ENCODE peak calls at places on chromosome 12, in ten cellular contexts. N, K, F, U, Y, W, A, S, C and G are unnamed samples.

GRCh38 chr12:132946507-132946820 is 9.6 kb downstream of the ZNF605 start:
- DNase-seq in N (no peak), K (no peak), F (no peak), U (no peak), Y (no peak), W (no peak), A (no peak), S (no peak), C (no peak), G (no peak)

GRCh38 chr12:94872671-94873367 is 130.7 kb downstream of the NDUFA12 start:
- DNase-seq in N (no peak), K (no peak), F (peak; percentile 24), U (no peak), Y (no peak), W (no peak), A (no peak), S (no peak), C (no peak), G (no peak)

GRCh38 chr12:83198291-83198690 is 511.6 kb downstream of the TMTC2 start:
- DNase-seq in N (no peak), K (no peak), F (no peak), U (no peak), Y (no peak), W (no peak), A (no peak), S (no peak), C (no peak), G (no peak)

GRCh38 chr12:32030151-32030550 is 70.9 kb downstream of the RESF1 start:
- DNase-seq in N (no peak), K (no peak), F (no peak), U (no peak), Y (no peak), W (no peak), A (no peak), S (no peak), C (no peak), G (no peak)

GRCh38 chr12:48092606-48093005 is 13.3 kb downstream of the SENP1 start:
- DNase-seq in N (no peak), K (peak; percentile 38), F (no peak), U (no peak), Y (no peak), W (peak; percentile 41), A (no peak), S (no peak), C (no peak), G (peak; percentile 21)

GRCh38 chr12:26648999-26649398 is 184.0 kb downstream of the ITPR2 start:
- DNase-seq in N (peak; percentile 9), K (no peak), F (no peak), U (no peak), Y (no peak), W (no peak), A (no peak), S (no peak), C (no peak), G (no peak)

GRCh38 chr12:109626378-109627115 is 53.0 kb downstream of the MVK start:
- DNase-seq in N (no peak), K (no peak), F (no peak), U (no peak), Y (no peak), W (no peak), A (no peak), S (no peak), C (no peak), G (no peak)

GRCh38 chr12:123388948-123389559 is 5.1 kb downstream of the KMT5A start:
- DNase-seq in N (no peak), K (no peak), F (no peak), U (no peak), Y (no peak), W (no peak), A (no peak), S (no peak), C (no peak), G (no peak)

GRCh38 chr12:7269273-7269672 is 34.6 kb upstream of the ACSM4 start:
- DNase-seq in N (peak; percentile 5), K (no peak), F (no peak), U (no peak), Y (no peak), W (peak; percentile 4), A (peak; percentile 73), S (no peak), C (no peak), G (peak; percentile 28)

GRCh38 chr12:19244312-19244711 is 114.8 kb downstream of the PLEKHA5 start:
- DNase-seq in N (no peak), K (no peak), F (no peak), U (no peak), Y (no peak), W (peak; percentile 69), A (peak; percentile 17), S (no peak), C (no peak), G (peak; percentile 39)

GRCh38 chr12:31245822-31246469 is 80.0 kb downstream of the SINHCAF start:
- DNase-seq in N (no peak), K (peak; percentile 5), F (no peak), U (no peak), Y (no peak), W (no peak), A (no peak), S (no peak), C (no peak), G (peak; percentile 23)

GRCh38 chr12:51864701-51865469 is 16.4 kb upstream of the FIGNL2 start:
- DNase-seq in N (no peak), K (no peak), F (peak; percentile 49), U (no peak), Y (no peak), W (no peak), A (peak; percentile 10), S (no peak), C (no peak), G (peak; percentile 45)

GRCh38 chr12:50924439-50925341 is 27.7 kb upstream of the HIGD1C start:
- DNase-seq in N (peak; percentile 80), K (peak; percentile 99), F (peak; percentile 37), U (peak; percentile 83), Y (peak; percentile 90), W (peak; percentile 79), A (peak; percentile 98), S (no peak), C (peak; percentile 99), G (peak; percentile 96)

GRCh38 chr12:110165540-110166159 is 41.5 kb downstream of the IFT81 start:
- DNase-seq in N (no peak), K (no peak), F (no peak), U (no peak), Y (no peak), W (no peak), A (no peak), S (no peak), C (no peak), G (no peak)

GRCh38 chr12:23008613-23009012 is 383.6 kb downstream of the ETNK1 start:
- DNase-seq in N (no peak), K (no peak), F (no peak), U (no peak), Y (no peak), W (no peak), A (no peak), S (no peak), C (no peak), G (no peak)
- H3K4me3 ChIP-seq in N (no peak overlapping the region), K (no peak overlapping the region), F (no peak overlapping the region), U (no peak overlapping the region), Y (no peak overlapping the region), W (no peak overlapping the region), A (no peak overlapping the region), S (no peak overlapping the region), C (no peak overlapping the region), G (no peak overlapping the region)

DNA sequence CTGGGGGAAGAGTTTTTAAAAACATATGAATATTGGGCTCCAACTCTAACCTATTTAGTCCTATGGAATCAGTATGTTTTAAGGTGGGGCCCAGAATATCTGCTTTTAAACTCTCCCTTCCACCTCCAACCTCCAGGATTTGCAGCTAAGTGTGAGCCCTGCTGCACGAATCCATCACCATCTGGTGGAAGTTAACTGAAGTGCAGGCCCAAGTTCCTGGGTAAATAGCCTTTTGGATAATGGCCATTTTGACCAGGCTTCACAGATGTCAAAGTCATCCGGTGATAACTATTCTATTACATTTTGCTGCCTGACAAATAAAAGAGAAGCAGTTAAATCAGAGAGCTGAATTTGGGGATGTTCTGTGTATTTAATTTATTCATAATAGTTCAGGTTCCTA is 58.1 kb upstream of the RMST start:
- DNase-seq in N (peak; percentile 14), K (peak; percentile 11), F (peak; percentile 56), U (peak; percentile 10), Y (no peak), W (peak; percentile 6), A (peak; percentile 25), S (no peak), C (peak; percentile 7), G (peak; percentile 31)
- TF ChIP-seq CTCF in N (peak; percentile 88), K (peak; percentile 21), F (peak; percentile 82), U (peak; percentile 67), Y (peak; percentile 75), W (peak; percentile 49), A (peak; percentile 59), S (no peak), C (peak; percentile 61), G (peak; percentile 41)

DNA sequence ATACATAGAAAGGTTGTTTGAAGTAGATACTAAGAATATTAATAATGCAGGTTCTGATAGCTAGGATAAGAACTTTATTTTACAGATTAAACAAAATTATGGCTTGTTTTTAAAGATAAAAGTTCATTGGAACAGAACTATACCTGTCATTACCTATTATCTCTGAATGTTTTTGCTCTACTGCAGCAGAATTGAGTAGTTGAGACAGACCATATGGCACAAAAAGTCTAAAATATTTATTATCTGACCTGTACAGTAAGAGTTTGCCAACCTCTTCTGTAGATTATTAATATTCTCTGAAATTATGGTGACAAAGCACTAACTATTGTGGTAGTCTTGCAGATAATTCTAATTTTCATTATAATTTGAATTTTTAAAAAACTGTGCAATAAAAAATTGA is 829.1 kb upstream of the MGAT4C start:
- DNase-seq in N (no peak), K (no peak), F (no peak), U (no peak), Y (no peak), W (no peak), A (no peak), S (no peak), C (no peak), G (no peak)
- H3K4me3 ChIP-seq in N (no peak overlapping the region), K (no peak overlapping the region), F (no peak overlapping the region), U (no peak overlapping the region), Y (no peak overlapping the region), W (no peak overlapping the region), A (no peak overlapping the region), S (no peak overlapping the region), C (no peak overlapping the region), G (no peak overlapping the region)

GRCh38 chr12:122195405-122195804 is 8.1 kb upstream of the B3GNT4 start:
- DNase-seq in N (no peak), K (no peak), F (no peak), U (no peak), Y (no peak), W (no peak), A (no peak), S (no peak), C (no peak), G (no peak)

GRCh38 chr12:122200541-122201175 is 2.9 kb upstream of the B3GNT4 start:
- DNase-seq in N (no peak), K (no peak), F (peak; percentile 21), U (no peak), Y (no peak), W (no peak), A (no peak), S (no peak), C (no peak), G (no peak)

GRCh38 chr12:122199484-122200355 is 3.8 kb upstream of the B3GNT4 start:
- DNase-seq in N (no peak), K (no peak), F (no peak), U (no peak), Y (no peak), W (no peak), A (no peak), S (no peak), C (no peak), G (no peak)

GRCh38 chr12:122194804-122195203 is 8.7 kb upstream of the B3GNT4 start:
- DNase-seq in N (no peak), K (no peak), F (no peak), U (no peak), Y (no peak), W (no peak), A (no peak), S (no peak), C (no peak), G (no peak)

GRCh38 chr12:122197612-122197966 is 5.9 kb upstream of the B3GNT4 start:
- DNase-seq in N (no peak), K (no peak), F (no peak), U (no peak), Y (no peak), W (no peak), A (no peak), S (no peak), C (no peak), G (no peak)
- TF ChIP-seq CTCF in N (no peak), K (no peak), F (no peak), U (no peak), Y (no peak), W (no peak), A (no peak), S (no peak), C (no peak), G (no peak)